ENCODE peak calls at places on chromosomes 13 and 19, in six cellular contexts. W is activated T-helper 1 cell treated with anti-CD3 and anti-CD28 coated beads, Interleukin-12 subunit alpha, Interleukin-12 subunit beta, Interleukin-2, Interleukin-4 antibody, amounts not matched to agents 30 ng/mL and 10 ng/mL and 1 ng/mL, durations not matched to agents 14 hours and 24 hours and 36 hours; A is stimulated activated CD8-positive, alpha-beta memory T cell treated with anti-CD3 and anti-CD28 coated beads, Interleukin-15, amount 100 ng/mL, for 48 hours; Y is NCI-H1105; M is heart right ventricle; S is Kasumi-1. E is an unnamed sample.

GRCh38 chr19:48967346-48968178 is 2.5 kb downstream of the FTL start:
- DNase-seq in M (no peak), S (peak; percentile 50), A (no peak), W (no peak), Y (no peak), E (no peak)

GRCh38 chr13:33069365-33069764 is 53.1 kb downstream of the KL start:
- DNase-seq in S (no peak), W (no peak), Y (no peak), A (no peak), M (no peak), E (no peak)

GRCh38 chr13:65808061-65808460 is 1422.1 kb downstream of the PCDH9 start:
- DNase-seq in Y (no peak), M (no peak), A (no peak), W (no peak), S (no peak), E (no peak)

GRCh38 chr13:90230311-90230710 is 1117.2 kb upstream of the MIR17HG start:
- DNase-seq in W (no peak), S (no peak), M (no peak), A (no peak), Y (no peak), E (no peak)

GRCh38 chr19:3132971-3133792 is 2.7 kb upstream of the GNA15 start:
- DNase-seq in A (peak; percentile 74), W (peak; percentile 81), Y (no peak), M (peak; percentile 37), S (peak; percentile 89), E (no peak)

GRCh38 chr19:40277356-40277755 is 7.8 kb downstream of the AKT2 start:
- DNase-seq in S (no peak), Y (no peak), M (no peak), W (no peak), A (no peak), E (no peak)

GRCh38 chr13:27038323-27038722 is 133.3 kb downstream of the USP12 start:
- DNase-seq in Y (no peak), W (no peak), A (no peak), M (no peak), S (no peak), E (no peak)

GRCh38 chr13:25095862-25096453 is at the start of gene PABPC3:
- DNase-seq in W (no peak), A (peak; percentile 10), S (no peak), Y (no peak), M (no peak), E (no peak)

GRCh38 chr13:21579754-21580316 is 24.1 kb downstream of the MICU2 start:
- DNase-seq in M (no peak), S (peak; percentile 25), Y (no peak), W (no peak), A (no peak), E (no peak)

GRCh38 chr19:40539070-40539469 is 37.6 kb upstream of the SHKBP1 start:
- DNase-seq in A (no peak), M (no peak), W (no peak), Y (no peak), S (no peak), E (no peak)

GRCh38 chr19:30897553-30897952 is 451.7 kb downstream of the TSHZ3 start:
- DNase-seq in W (no peak), Y (no peak), M (no peak), S (no peak), A (no peak), E (no peak)

GRCh38 chr13:111295896-111296295 is 24.5 kb upstream of the TEX29 start:
- DNase-seq in W (no peak), M (no peak), Y (no peak), A (no peak), S (no peak), E (no peak)

GRCh38 chr13:50596103-50596502 is 247.4 kb downstream of the DLEU7 start:
- DNase-seq in Y (no peak), M (no peak), S (no peak), W (no peak), A (no peak), E (no peak)

GRCh38 chr13:26759156-26759906 is 1.3 kb downstream of the GPR12 start:
- DNase-seq in S (no peak), W (no peak), M (no peak), Y (no peak), A (no peak), E (no peak)

GRCh38 chr13:113586661-113587479 is 2.3 kb downstream of the TFDP1 start:
- DNase-seq in A (no peak), S (no peak), M (no peak), W (no peak), Y (no peak), E (no peak)

GRCh38 chr13:112877496-112877895 is 91.5 kb upstream of the MCF2L start:
- DNase-seq in A (no peak), W (no peak), M (peak; percentile 6), S (no peak), Y (no peak), E (no peak)

GRCh38 chr13:98751397-98752110 is 918 bp downstream of the SLC15A1 start:
- DNase-seq in A (no peak), W (no peak), M (no peak), Y (no peak), S (no peak), E (no peak)

GRCh38 chr19:15649526-15649925 is 8.8 kb downstream of the CYP4F3 start:
- DNase-seq in Y (no peak), W (no peak), M (no peak), A (no peak), S (no peak), E (no peak)

GRCh38 chr13:73335226-73335625 is 276.4 kb downstream of the KLF5 start:
- DNase-seq in S (no peak), M (no peak), W (no peak), A (no peak), Y (no peak), E (no peak)

GRCh38 chr19:4098493-4098892 is 25.4 kb downstream of the MAP2K2 start:
- DNase-seq in Y (no peak), W (no peak), A (no peak), S (no peak), M (peak; percentile 81), E (no peak)

GRCh38 chr19:3862826-3863500 is 5.9 kb downstream of the ZFR2 start:
- DNase-seq in M (no peak), Y (no peak), A (no peak), S (no peak), W (no peak), E (no peak)

GRCh38 chr19:19461671-19462622 is 53.4 kb downstream of the TSSK6 start:
- DNase-seq in A (no peak), M (peak; percentile 68), W (no peak), S (peak; percentile 75), Y (peak; percentile 86), E (peak; percentile 54)

GRCh38 chr19:48918801-48919247 is 14.7 kb upstream of the DHDH start:
- DNase-seq in S (peak; percentile 37), M (no peak), A (no peak), W (no peak), Y (no peak), E (peak; percentile 52)

GRCh38 chr19:8088752-8089663 is 36.4 kb downstream of the CCL25 start:
- DNase-seq in A (no peak), M (no peak), Y (no peak), S (no peak), W (no peak), E (no peak)

GRCh38 chr19:2394669-2395292 is 32.6 kb downstream of the TIMM13 start:
- DNase-seq in Y (no peak), M (no peak), A (no peak), S (no peak), W (no peak), E (no peak)

GRCh38 chr13:45238945-45239795 is 38.3 kb upstream of the KCTD4 start:
- DNase-seq in S (no peak), Y (no peak), M (no peak), W (no peak), A (no peak), E (no peak)

GRCh38 chr13:30042272-30042671 is 191.9 kb upstream of the UBL3 start:
- DNase-seq in W (no peak), Y (no peak), A (no peak), S (no peak), M (no peak), E (no peak)

GRCh38 chr13:98721825-98722510 is 30.5 kb downstream of the SLC15A1 start:
- DNase-seq in W (no peak), M (no peak), Y (no peak), A (no peak), S (no peak), E (no peak)

GRCh38 chr13:24074687-24075086 is 85.8 kb upstream of the SPATA13 start:
- DNase-seq in M (no peak), W (no peak), A (no peak), S (no peak), Y (no peak), E (no peak)

GRCh38 chr19:44752816-44753618 is 4.5 kb downstream of the BCL3 start:
- DNase-seq in Y (peak; percentile 51), S (peak; percentile 94), W (peak; percentile 95), A (peak; percentile 95), M (peak; percentile 87), E (no peak)

GRCh38 chr13:64158910-64159309 is 2743.3 kb upstream of the PCDH20 start:
- DNase-seq in A (no peak), S (no peak), Y (no peak), M (no peak), W (no peak), E (no peak)

GRCh38 chr13:93066187-93066586 is 160.4 kb upstream of the GPC6 start:
- DNase-seq in M (no peak), S (no peak), A (no peak), W (no peak), Y (no peak), E (no peak)

GRCh38 chr13:31775686-31776085 is 36.4 kb downstream of the RXFP2 start:
- DNase-seq in S (no peak), A (no peak), W (no peak), Y (no peak), M (peak; percentile 17), E (no peak)

GRCh38 chr19:6062961-6063575 is 47.2 kb downstream of the RFX2 start:
- DNase-seq in A (no peak), S (no peak), W (no peak), Y (no peak), M (no peak), E (no peak)

GRCh38 chr13:20151016-20151415 is 9.8 kb downstream of the GJA3 start:
- DNase-seq in A (no peak), W (no peak), Y (no peak), M (no peak), S (no peak), E (no peak)

GRCh38 chr13:30847697-30848307 is 58.3 kb upstream of the MEDAG start:
- DNase-seq in Y (no peak), M (no peak), A (no peak), S (no peak), W (no peak), E (no peak)

GRCh38 chr13:20607015-20607414 is 40.1 kb downstream of the IFT88 start:
- DNase-seq in A (no peak), S (no peak), Y (no peak), M (no peak), W (no peak), E (no peak)

E was measured in neuronal stem cell.